ENCODE peak calls at places on chromosomes 11 and 22, in seven cellular contexts. B is fibroblast of pulmonary artery; D is activated naive CD8-positive, alpha-beta T cell treated with anti-CD3 and anti-CD28 coated beads, Interleukin-2, amount 50 U/mL, for 24 hours; H is posterior cingulate gyrus; O is fibroblast of the conjunctiva; J is CD4-positive, CD25-positive, alpha-beta regulatory T cell; R is tibial artery. K is an unnamed sample.
A peak's percentile ranks its signal among the peaks of the same experiment; 100 is the strongest.

GRCh38 chr22:24367841-24368240 is 59.6 kb upstream of the ADORA2A start:
- DNase-seq in B (peak; percentile 49), O (no peak), D (no peak), H (no peak), R (no peak), J (no peak), K (no peak)

GRCh38 chr22:20232781-20233180 is 35.3 kb downstream of the RTN4R start:
- DNase-seq in R (no peak), B (no peak), H (no peak), D (no peak), O (no peak), J (no peak), K (no peak)

GRCh38 chr11:64340671-64341335 is 799 bp downstream of the CCDC88B start:
- DNase-seq in D (peak; percentile 92), H (no peak), B (no peak), O (no peak), R (peak; percentile 70), J (peak; percentile 67), K (no peak)

GRCh38 chr22:49197500-49197899 is 630.2 kb downstream of the BRD1 start:
- DNase-seq in B (no peak), J (no peak), O (no peak), R (peak; percentile 38), H (peak; percentile 30), D (no peak), K (no peak)

GRCh38 chr11:29272019-29272654 is 744.7 kb downstream of the KCNA4 start:
- DNase-seq in R (no peak), O (peak; percentile 33), B (peak; percentile 71), H (no peak), D (no peak), J (no peak), K (no peak)

GRCh38 chr11:93143800-93144199 is 54.0 kb downstream of the SLC36A4 start:
- DNase-seq in H (no peak), R (no peak), O (no peak), J (peak; percentile 14), D (no peak), B (no peak), K (no peak)

GRCh38 chr11:127044535-127044934 is 44.0 kb upstream of the KIRREL3 start:
- DNase-seq in D (no peak), H (no peak), O (no peak), J (no peak), B (no peak), R (no peak), K (no peak)

GRCh38 chr22:42353883-42354727 is 78.1 kb downstream of the NFAM1 start:
- DNase-seq in H (no peak), R (no peak), D (no peak), O (no peak), J (no peak), B (no peak), K (no peak)

GRCh38 chr22:38403806-38404205 is 51.2 kb downstream of the KCNJ4 start:
- DNase-seq in J (no peak), H (no peak), B (no peak), D (no peak), R (peak; percentile 35), O (no peak), K (no peak)

GRCh38 chr11:12120031-12121008 is 9.9 kb downstream of the MICAL2 start:
- DNase-seq in J (no peak), O (no peak), R (no peak), B (peak; percentile 71), H (no peak), D (no peak), K (no peak)

GRCh38 chr11:124627546-124627945 is 4.9 kb downstream of the TBRG1 start:
- DNase-seq in J (no peak), B (no peak), O (no peak), R (no peak), H (no peak), D (no peak), K (no peak)

GRCh38 chr11:71406681-71407080 is 41.5 kb downstream of the DHCR7 start:
- DNase-seq in D (no peak), O (no peak), J (no peak), B (no peak), R (no peak), H (no peak), K (no peak)

GRCh38 chr22:20176421-20177060 is 25.7 kb upstream of the CCDC188 start:
- DNase-seq in B (no peak), H (no peak), D (no peak), J (no peak), O (no peak), R (no peak), K (no peak)

GRCh38 chr11:73287400-73288101 is 15.4 kb downstream of the P2RY6 start:
- DNase-seq in O (no peak), H (no peak), J (no peak), B (peak; percentile 22), D (no peak), R (no peak), K (no peak)

K was measured in LNCaP clone FGC.